ENCODE peak calls at places on chromosomes 16 and 17, in four cellular contexts. G is GM12878, S is HCT116, T is H1. N is an unnamed sample.

GRCh38 chr17:2289878-2290478 is 13.6 kb downstream of the SMG6 start:
- DNase-seq in S (no peak), T (no peak), G (no peak), N (no peak)

GRCh38 chr16:27927266-27927901 is 136.1 kb downstream of the GSG1L start:
- DNase-seq in T (no peak), S (no peak), G (no peak), N (no peak)

GRCh38 chr17:1143573-1143972 is 36.2 kb downstream of the ABR start:
- DNase-seq in G (no peak), T (no peak), S (no peak), N (no peak)

GRCh38 chr17:38326996-38327792 is 16.6 kb downstream of the GPR179 start:
- DNase-seq in T (no peak), G (no peak), S (no peak), N (no peak)

GRCh38 chr16:27761816-27762215 is 211.9 kb downstream of the KATNIP start:
- DNase-seq in S (no peak), G (no peak), T (no peak), N (no peak)

GRCh38 chr16:75193730-75194444 is 13.1 kb downstream of the CTRB2 start:
- DNase-seq in G (no peak), S (no peak), T (no peak), N (no peak)

GRCh38 chr17:29060475-29060874 is 17.5 kb downstream of the PIPOX start:
- DNase-seq in G (no peak), T (no peak), S (no peak), N (no peak)

GRCh38 chr17:6903516-6903915 is 72.0 kb upstream of the TEKT1 start:
- DNase-seq in G (no peak), S (no peak), T (no peak), N (no peak)

GRCh38 chr16:89354325-89354724 is 136.0 kb downstream of the ANKRD11 start:
- DNase-seq in G (no peak), S (no peak), T (no peak), N (no peak)

GRCh38 chr16:81376880-81377279 is 62.1 kb downstream of the GAN start:
- DNase-seq in G (no peak), S (peak), T (no peak), N (no peak)

GRCh38 chr17:74466111-74466784 is at the start of gene CD300A:
- DNase-seq in S (no peak), G (no peak), T (no peak), N (no peak)

GRCh38 chr16:2210386-2211365 is at the start of gene BRICD5:
- DNase-seq in S (no peak), G (no peak), T (no peak), N (no peak)

GRCh38 chr17:55420067-55420775 is 1.4 kb downstream of the MMD start:
- DNase-seq in G (no peak), S (no peak), T (no peak), N (no peak)

GRCh38 chr16:57179429-57179828 is 6.4 kb downstream of the PSME3IP1 start:
- DNase-seq in G (no peak), T (no peak), S (no peak), N (no peak)

GRCh38 chr16:64475627-64476351 is 646.1 kb downstream of the CDH11 start:
- DNase-seq in G (no peak), S (no peak), T (no peak), N (no peak)

GRCh38 chr16:2968368-2968737 is 795 bp upstream of the PAQR4 start:
- DNase-seq in T (no peak), S (peak), G (no peak), N (peak)

GRCh38 chr16:67928147-67928546 is 3.5 kb downstream of the CTRL start:
- DNase-seq in G (no peak), S (no peak), T (no peak), N (no peak)

GRCh38 chr16:67930191-67930590 is 1.5 kb downstream of the CTRL start:
- DNase-seq in T (no peak), G (no peak), S (no peak), N (no peak)

GRCh38 chr16:67930678-67931211 is 917 bp downstream of the CTRL start:
- DNase-seq in G (no peak), T (no peak), S (no peak), N (no peak)

GRCh38 chr16:67927131-67927941 is 4.3 kb downstream of the CTRL start:
- DNase-seq in T (no peak), G (no peak), S (no peak), N (no peak)

GRCh38 chr16:67928561-67929364 is 2.9 kb downstream of the CTRL start:
- DNase-seq in T (no peak), G (no peak), S (peak), N (peak)
- TF ChIP-seq JUND in T (peak), G (no peak), S (no peak), N (no peak)

DNA sequence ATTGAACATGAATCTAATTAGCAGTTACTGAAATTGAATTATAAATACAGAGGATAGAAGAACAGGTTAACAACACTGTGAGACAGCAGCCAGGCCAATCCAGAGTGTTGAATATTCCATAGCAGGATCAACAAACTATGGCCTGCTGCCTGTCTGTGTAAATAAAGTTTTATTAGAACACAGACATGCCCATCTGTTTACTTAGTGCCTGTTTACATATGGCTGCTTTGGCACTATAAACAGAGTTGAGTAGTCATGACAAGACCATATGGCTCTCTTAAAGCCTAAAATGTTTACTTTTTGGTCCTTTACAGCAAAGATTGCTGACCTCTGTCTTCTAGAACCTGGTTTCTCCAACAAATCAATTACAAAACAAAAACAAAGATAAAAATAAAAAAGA is 115.4 kb upstream of the CDC42EP4 start:
- DNase-seq in T (no peak), S (no peak), G (no peak), N (no peak)
- TF ChIP-seq JUND in T (no peak), S (no peak), G (no peak), N (no peak)

DNA sequence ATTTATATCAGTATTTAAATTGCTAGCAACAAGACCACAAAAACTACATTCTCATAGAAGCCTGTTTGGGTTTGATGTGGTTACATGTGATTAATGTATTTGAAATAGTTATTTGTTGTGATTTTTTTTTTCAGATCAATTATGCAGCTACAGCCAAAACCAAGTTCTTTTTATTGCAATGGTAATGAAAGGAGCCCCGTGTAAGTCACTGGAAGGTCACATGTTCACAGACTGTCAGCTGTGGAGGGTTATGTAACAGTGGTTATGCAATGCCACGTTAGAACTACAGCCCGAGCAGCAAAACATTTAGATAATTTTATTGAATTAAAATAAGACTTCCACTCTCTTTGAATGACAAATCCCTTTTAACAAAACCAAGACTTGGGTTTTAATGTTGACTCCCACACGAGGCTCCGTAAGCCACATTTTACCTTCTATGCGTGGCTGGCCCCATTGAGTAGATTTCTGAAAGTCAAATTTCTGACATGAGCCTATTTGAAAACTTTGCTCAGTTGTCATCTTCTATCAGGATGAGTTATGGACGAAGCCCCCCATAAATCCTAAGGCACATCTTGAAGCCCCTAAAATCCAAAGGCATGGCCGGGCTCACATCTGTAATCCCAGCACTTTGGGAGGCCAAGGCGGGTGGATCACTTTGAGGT is 41.8 kb upstream of the SEC14L1 start:
- DNase-seq in T (no peak), S (no peak), G (no peak), N (no peak)
- TF ChIP-seq JUND in T (no peak), S (no peak), G (no peak), N (no peak)

DNA sequence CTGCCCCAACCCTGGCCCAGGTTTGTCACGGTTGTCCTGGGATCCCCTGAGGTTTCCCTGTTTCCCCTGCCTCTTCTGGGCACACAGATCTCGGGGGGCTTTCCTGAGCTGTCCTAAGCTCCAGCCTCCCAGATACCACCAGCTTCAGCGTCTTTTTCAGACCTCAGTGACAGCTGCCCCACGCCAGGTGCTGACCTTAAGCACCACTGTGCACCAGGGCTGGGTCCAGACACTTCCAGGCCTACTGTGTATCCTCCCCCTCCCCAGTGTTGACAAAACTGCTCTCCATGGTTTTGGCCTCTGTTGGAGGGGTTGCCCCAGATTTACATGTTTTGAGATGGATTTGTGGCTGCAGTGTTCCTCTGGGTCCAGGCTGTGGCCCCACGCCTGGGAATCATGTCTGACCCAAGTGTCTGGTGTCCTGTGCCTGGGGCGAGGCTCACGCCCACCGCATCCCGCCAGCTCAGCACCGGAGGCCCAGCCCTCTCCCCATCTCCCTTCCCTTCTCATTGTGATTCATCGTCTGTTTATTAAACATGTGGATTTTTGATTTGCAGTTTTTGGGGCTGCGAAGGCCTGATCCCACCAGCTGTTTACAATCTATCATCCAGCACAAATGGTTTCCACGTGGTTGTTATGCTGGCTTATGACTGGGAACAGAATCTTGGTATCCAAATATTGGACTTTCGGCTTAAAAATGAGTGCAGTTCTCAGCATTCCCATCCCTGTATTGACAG is 82.1 kb downstream of the METRNL start:
- DNase-seq in T (no peak), G (no peak), S (no peak), N (no peak)
- TF ChIP-seq JUND in T (no peak), G (no peak), S (no peak), N (no peak)

GRCh38 chr16:29230671-29231091 is 175.8 kb downstream of the NPIPB11 start:
- DNase-seq in G (no peak), S (no peak), T (no peak), N (no peak)
- TF ChIP-seq JUND in G (no peak), S (no peak), T (no peak), N (no peak)

GRCh38 chr17:3512512-3513171 is 36.8 kb downstream of the ASPA start:
- DNase-seq in T (no peak), G (no peak), S (no peak), N (no peak)

GRCh38 chr17:3511841-3512511 is 36.2 kb downstream of the ASPA start:
- DNase-seq in G (no peak), T (no peak), S (no peak), N (no peak)

GRCh38 chr17:3513305-3514035 is 37.7 kb downstream of the ASPA start:
- DNase-seq in T (no peak), S (no peak), G (no peak), N (no peak)

GRCh38 chr17:3506054-3506453 is 30.3 kb downstream of the ASPA start:
- DNase-seq in S (no peak), T (no peak), G (no peak), N (no peak)

GRCh38 chr17:3510090-3510489 is 34.3 kb downstream of the ASPA start:
- DNase-seq in G (no peak), T (no peak), S (no peak), N (no peak)
- TF ChIP-seq JUND in G (no peak), T (no peak), S (no peak), N (no peak)

DNA sequence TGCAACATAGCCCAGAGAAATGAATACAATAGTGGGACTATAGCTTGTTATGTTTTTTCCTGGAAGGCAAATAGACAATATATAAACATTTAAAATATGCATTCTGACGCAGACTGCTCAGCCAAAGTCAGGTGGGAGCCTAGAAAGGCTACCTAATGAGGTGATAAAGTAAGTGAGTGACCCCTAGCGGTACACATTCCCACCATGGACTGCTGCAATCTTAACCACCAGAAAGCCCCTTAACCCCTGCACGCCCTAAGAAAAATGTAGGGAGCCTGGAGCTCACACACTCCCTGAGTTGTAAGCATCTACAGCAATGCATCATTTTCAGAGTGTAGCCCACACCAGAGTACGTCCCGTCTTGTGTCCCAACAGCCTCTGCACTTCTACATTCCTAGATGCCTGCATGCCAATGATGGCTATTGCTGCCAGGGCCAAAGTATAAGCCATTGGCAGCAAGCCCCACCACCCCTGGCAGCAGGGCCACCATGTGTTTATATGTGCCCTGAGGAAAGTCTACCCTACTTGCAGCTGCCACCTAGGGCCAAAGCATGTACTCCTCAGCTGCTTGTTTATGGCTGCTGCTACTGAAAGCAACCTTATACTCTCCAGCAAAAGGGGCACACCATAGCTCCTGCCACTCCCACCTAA is 127.6 kb downstream of the KIF2B start:
- DNase-seq in G (no peak), S (no peak), T (peak), N (peak)
- TF ChIP-seq JUND in G (no peak), S (no peak), T (no peak), N (no peak)

N was measured in T47D.